ENCODE peak calls at places on chromosome 15, in six cellular contexts. R is body of pancreas, A is IMR-90, C is HFF-Myc, V is A549, M is fibroblast of lung. Y is an unnamed sample.

GRCh38 chr15:39250460-39251186 is 330.3 kb upstream of the THBS1 start:
- DNase-seq in R (no peak), A (no peak), C (no peak), V (no peak), M (no peak), Y (no peak)

GRCh38 chr15:87219650-87220615 is 1036.6 kb downstream of the NTRK3 start:
- DNase-seq in R (no peak), A (no peak), C (no peak), V (no peak), M (no peak), Y (no peak)

GRCh38 chr15:50655555-50655954 is 31.0 kb downstream of the TRPM7 start:
- DNase-seq in R (no peak), A (no peak), C (no peak), V (no peak), M (no peak), Y (no peak)

GRCh38 chr15:47961401-47962090 is 159.2 kb upstream of the SLC24A5 start:
- DNase-seq in R (no peak), A (no peak), C (no peak), V (no peak), M (no peak), Y (no peak)

GRCh38 chr15:36590838-36591237 is 11.4 kb downstream of the CDIN1 start:
- DNase-seq in R (no peak), A (peak), C (no peak), V (no peak), M (peak), Y (no peak)

GRCh38 chr15:96146711-96147110 is 183.8 kb upstream of the NR2F2 start:
- DNase-seq in R (no peak), A (peak), C (no peak), V (no peak), M (no peak), Y (no peak)

GRCh38 chr15:85380860-85381535 is 595 bp downstream of the AKAP13 start:
- DNase-seq in R (peak), A (no peak), C (no peak), V (no peak), M (no peak), Y (no peak)

GRCh38 chr15:40793216-40793989 is 13.5 kb upstream of the ZFYVE19 start:
- DNase-seq in R (peak), A (peak), C (peak), V (peak), M (peak), Y (peak)

GRCh38 chr15:59169337-59169736 is 37.3 kb upstream of the LDHAL6B start:
- DNase-seq in R (no peak), A (peak), C (no peak), V (no peak), M (peak), Y (no peak)

GRCh38 chr15:90845201-90845949 is 23.0 kb upstream of the FURIN start:
- DNase-seq in R (peak), A (peak), C (peak), V (peak), M (peak), Y (no peak)

GRCh38 chr15:93018574-93018973 is 70.4 kb downstream of the RGMA start:
- DNase-seq in R (no peak), A (no peak), C (no peak), V (peak), M (peak), Y (no peak)

GRCh38 chr15:101641134-101641764 is 10.9 kb downstream of the TM2D3 start:
- DNase-seq in R (peak), A (peak), C (peak), V (peak), M (peak), Y (peak)

GRCh38 chr15:63473999-63474809 is 30.2 kb upstream of the USP3 start:
- DNase-seq in R (peak), A (peak), C (no peak), V (peak), M (peak), Y (no peak)

GRCh38 chr15:32105258-32106248 is 75.2 kb downstream of the CHRNA7 start:
- DNase-seq in R (peak), A (no peak), C (no peak), V (no peak), M (no peak), Y (no peak)

GRCh38 chr15:66566963-66567531 is 1.2 kb upstream of the LCTL start:
- DNase-seq in R (peak), A (peak), C (peak), V (peak), M (peak), Y (peak)

GRCh38 chr15:67199881-67200763 is 54.3 kb downstream of the AAGAB start:
- DNase-seq in R (no peak), A (peak), C (no peak), V (no peak), M (no peak), Y (no peak)

GRCh38 chr15:68536331-68537095 is 42.3 kb upstream of the CORO2B start:
- DNase-seq in R (no peak), A (peak), C (no peak), V (no peak), M (peak), Y (no peak)

GRCh38 chr15:49468440-49468839 is 45.4 kb downstream of the FGF7 start:
- DNase-seq in R (no peak), A (peak), C (peak), V (no peak), M (peak), Y (no peak)

GRCh38 chr15:58087870-58088269 is 22.4 kb upstream of the ALDH1A2 start:
- DNase-seq in R (peak), A (no peak), C (no peak), V (no peak), M (no peak), Y (no peak)

GRCh38 chr15:29101491-29101890 is 168.1 kb downstream of the NSMCE3 start:
- DNase-seq in R (no peak), A (no peak), C (no peak), V (no peak), M (no peak), Y (no peak)

GRCh38 chr15:98647774-98648653 is at the start of gene IGF1R:
- DNase-seq in R (peak), A (peak), C (no peak), V (peak), M (peak), Y (no peak)

GRCh38 chr15:70196314-70197291 is 98.9 kb upstream of the TLE3 start:
- DNase-seq in R (peak), A (peak), C (peak), V (no peak), M (peak), Y (peak)

GRCh38 chr15:57914350-57915055 is 151.0 kb downstream of the ALDH1A2 start:
- DNase-seq in R (no peak), A (no peak), C (no peak), V (no peak), M (no peak), Y (no peak)

GRCh38 chr15:68256675-68257450 is 20.7 kb upstream of the FEM1B start:
- DNase-seq in R (peak), A (peak), C (no peak), V (peak), M (peak), Y (peak)

GRCh38 chr15:55774113-55774970 is 31.4 kb upstream of the PRTG start:
- DNase-seq in R (peak), A (peak), C (no peak), V (peak), M (peak), Y (no peak)

GRCh38 chr15:34647569-34648334 is 64.3 kb upstream of the GOLGA8B start:
- DNase-seq in R (peak), A (peak), C (no peak), V (no peak), M (no peak), Y (no peak)

GRCh38 chr15:65460948-65461347 is 38.2 kb upstream of the IGDCC4 start:
- DNase-seq in R (no peak), A (peak), C (no peak), V (no peak), M (peak), Y (no peak)

GRCh38 chr15:23035964-23036566 is 3.3 kb downstream of the TUBGCP5 start:
- DNase-seq in R (peak), A (peak), C (peak), V (peak), M (peak), Y (no peak)

GRCh38 chr15:92902020-92902419 is 1.9 kb downstream of the CHD2 start:
- DNase-seq in R (no peak), A (no peak), C (no peak), V (no peak), M (peak), Y (no peak)

GRCh38 chr15:92906563-92907081 is 6.5 kb downstream of the CHD2 start:
- DNase-seq in R (no peak), A (peak), C (no peak), V (peak), M (no peak), Y (no peak)

GRCh38 chr15:61654918-61655317 is 405.3 kb downstream of the VPS13C start:
- DNase-seq in R (peak), A (no peak), C (no peak), V (no peak), M (no peak), Y (no peak)

GRCh38 chr15:35529784-35530183 is 16.2 kb downstream of the DPH6 start:
- DNase-seq in R (no peak), A (no peak), C (no peak), V (no peak), M (no peak), Y (no peak)

GRCh38 chr15:41804920-41805666 is 22.8 kb upstream of the JMJD7 start:
- DNase-seq in R (no peak), A (no peak), C (no peak), V (no peak), M (no peak), Y (no peak)

GRCh38 chr15:59687831-59688230 is 1.3 kb downstream of the BNIP2 start:
- DNase-seq in R (peak), A (peak), C (peak), V (no peak), M (peak), Y (no peak)

DNA sequence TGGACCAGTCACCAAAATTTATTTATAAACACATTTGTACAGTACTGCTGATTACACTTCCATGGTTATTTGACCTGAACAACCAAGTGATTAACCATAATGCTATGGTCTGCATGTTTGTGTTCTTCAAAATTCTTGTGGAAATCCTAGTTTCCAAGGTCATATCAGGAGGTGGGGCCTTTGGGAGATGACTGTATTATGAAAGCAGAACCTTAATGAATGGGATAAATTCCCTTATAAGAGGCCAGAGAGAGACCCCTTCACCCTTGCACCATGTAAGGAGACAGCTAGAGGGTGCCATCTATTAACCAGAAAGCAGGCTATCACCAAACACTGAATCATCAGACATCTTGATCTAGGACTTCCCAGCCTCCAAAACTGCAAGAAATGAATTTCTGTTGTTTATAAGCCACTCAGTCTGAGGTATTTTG is 1.9 kb downstream of the SCAPER start:
- DNase-seq in R (no peak), A (peak), C (no peak), V (peak), M (peak), Y (no peak)
- TF ChIP-seq CTCF in R (no peak), A (peak), C (peak), V (peak), M (peak), Y (no peak)

DNA sequence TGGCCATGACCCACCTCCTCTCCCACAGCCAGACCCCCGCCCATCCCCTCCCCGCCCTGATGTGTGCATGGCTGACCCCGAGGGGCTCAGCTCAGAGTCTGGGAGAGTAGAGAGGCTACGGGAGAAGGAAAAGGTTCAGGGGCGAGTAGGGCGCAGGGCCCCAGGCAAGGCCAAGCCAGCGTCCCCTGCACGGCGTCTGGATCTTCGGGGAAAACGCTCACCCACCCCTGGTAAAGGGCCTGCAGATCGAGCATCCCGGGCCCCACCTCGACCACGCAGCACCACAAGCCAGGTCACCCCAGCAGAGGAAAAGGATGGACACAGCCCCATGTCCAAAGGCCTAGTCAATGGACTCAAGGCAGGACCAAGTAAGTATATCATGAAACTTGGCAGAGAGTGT is 11.7 kb downstream of the MAP1A start:
- DNase-seq in R (no peak), A (no peak), C (no peak), V (no peak), M (no peak), Y (no peak)
- TF ChIP-seq CTCF in R (no peak), A (no peak), C (no peak), V (no peak), M (no peak), Y (no peak)

GRCh38 chr15:81337713-81338157 is 13.8 kb upstream of the STARD5 start:
- DNase-seq in R (no peak), A (no peak), C (no peak), V (no peak), M (no peak), Y (no peak)

GRCh38 chr15:81337241-81337640 is 13.3 kb upstream of the STARD5 start:
- DNase-seq in R (no peak), A (no peak), C (no peak), V (no peak), M (no peak), Y (no peak)

GRCh38 chr15:81334768-81335447 is 11.0 kb upstream of the STARD5 start:
- DNase-seq in R (no peak), A (no peak), C (no peak), V (no peak), M (no peak), Y (no peak)

GRCh38 chr15:81335631-81336030 is 11.7 kb upstream of the STARD5 start:
- DNase-seq in R (no peak), A (no peak), C (no peak), V (no peak), M (no peak), Y (no peak)

GRCh38 chr15:81336568-81336967 is 12.6 kb upstream of the STARD5 start:
- DNase-seq in R (no peak), A (peak), C (no peak), V (peak), M (peak), Y (no peak)
- TF ChIP-seq CTCF in R (no peak), A (peak), C (peak), V (peak), M (peak), Y (no peak)

GRCh38 chr15:71226536-71227455 is 111.5 kb downstream of the THSD4 start:
- DNase-seq in R (no peak), A (no peak), C (no peak), V (no peak), M (no peak), Y (no peak)
- TF ChIP-seq CTCF in R (no peak), A (no peak), C (no peak), V (no peak), M (no peak), Y (no peak)

GRCh38 chr15:73633111-73633990 is at the start of gene NPTN:
- DNase-seq in R (peak), A (peak), C (peak), V (peak), M (peak), Y (peak)
- TF ChIP-seq CTCF in R (no peak), A (no peak), C (no peak), V (peak), M (no peak), Y (no peak)